ENCODE peak calls at places on chromosomes 11 and 22, in five cellular contexts. One of them, this sample, is unnamed.

GRCh38 chr11:9265211-9266131 is at the start of gene DENND5A:
- DNase-seq in breast epithelium: peak; percentile 69
- DNase-seq in EH: peak; percentile 92
- DNase-seq in CD8-positive, alpha-beta T cell: peak; percentile 58
- DNase-seq in stimulated activated CD4-positive, alpha-beta T cell treated with anti-CD3 and anti-CD28 coated beads, Interleukin-12 subunit alpha, Interleukin-12 subunit beta, amount 100 ng/mL, for 4 hours: peak; percentile 55
- DNase-seq in this sample: peak; percentile 93

GRCh38 chr11:76096552-76096951 is 109.8 kb downstream of the WNT11 start:
- DNase-seq in breast epithelium: peak; percentile 19
- DNase-seq in EH: peak; percentile 47
- DNase-seq in CD8-positive, alpha-beta T cell: no peak
- DNase-seq in stimulated activated CD4-positive, alpha-beta T cell treated with anti-CD3 and anti-CD28 coated beads, Interleukin-12 subunit alpha, Interleukin-12 subunit beta, amount 100 ng/mL, for 4 hours: no peak
- DNase-seq in this sample: no peak

GRCh38 chr11:132716037-132716436 is 816.3 kb downstream of the OPCML start:
- DNase-seq in breast epithelium: no peak
- DNase-seq in EH: no peak
- DNase-seq in CD8-positive, alpha-beta T cell: no peak
- DNase-seq in stimulated activated CD4-positive, alpha-beta T cell treated with anti-CD3 and anti-CD28 coated beads, Interleukin-12 subunit alpha, Interleukin-12 subunit beta, amount 100 ng/mL, for 4 hours: no peak
- DNase-seq in this sample: no peak

GRCh38 chr11:28606930-28607329 is 498.7 kb downstream of the METTL15 start:
- DNase-seq in breast epithelium: no peak
- DNase-seq in EH: peak; percentile 31
- DNase-seq in CD8-positive, alpha-beta T cell: no peak
- DNase-seq in stimulated activated CD4-positive, alpha-beta T cell treated with anti-CD3 and anti-CD28 coated beads, Interleukin-12 subunit alpha, Interleukin-12 subunit beta, amount 100 ng/mL, for 4 hours: no peak
- DNase-seq in this sample: no peak

GRCh38 chr11:129144256-129144655 is 47.9 kb downstream of the ARHGAP32 start:
- DNase-seq in breast epithelium: no peak
- DNase-seq in EH: no peak
- DNase-seq in CD8-positive, alpha-beta T cell: no peak
- DNase-seq in stimulated activated CD4-positive, alpha-beta T cell treated with anti-CD3 and anti-CD28 coated beads, Interleukin-12 subunit alpha, Interleukin-12 subunit beta, amount 100 ng/mL, for 4 hours: no peak
- DNase-seq in this sample: no peak

GRCh38 chr22:39232806-39233735 is 11.7 kb downstream of the PDGFB start:
- DNase-seq in breast epithelium: no peak
- DNase-seq in EH: no peak
- DNase-seq in CD8-positive, alpha-beta T cell: no peak
- DNase-seq in stimulated activated CD4-positive, alpha-beta T cell treated with anti-CD3 and anti-CD28 coated beads, Interleukin-12 subunit alpha, Interleukin-12 subunit beta, amount 100 ng/mL, for 4 hours: no peak
- DNase-seq in this sample: no peak

GRCh38 chr11:134332782-134333181 is 994 bp downstream of the GLB1L2 start:
- DNase-seq in breast epithelium: no peak
- DNase-seq in EH: no peak
- DNase-seq in CD8-positive, alpha-beta T cell: no peak
- DNase-seq in stimulated activated CD4-positive, alpha-beta T cell treated with anti-CD3 and anti-CD28 coated beads, Interleukin-12 subunit alpha, Interleukin-12 subunit beta, amount 100 ng/mL, for 4 hours: no peak
- DNase-seq in this sample: no peak

GRCh38 chr11:36375348-36376314 is 79.5 kb downstream of the PRR5L start:
- DNase-seq in breast epithelium: no peak
- DNase-seq in EH: no peak
- DNase-seq in CD8-positive, alpha-beta T cell: no peak
- DNase-seq in stimulated activated CD4-positive, alpha-beta T cell treated with anti-CD3 and anti-CD28 coated beads, Interleukin-12 subunit alpha, Interleukin-12 subunit beta, amount 100 ng/mL, for 4 hours: no peak
- DNase-seq in this sample: no peak

GRCh38 chr22:49582171-49582570 is 245.5 kb downstream of the BRD1 start:
- DNase-seq in breast epithelium: no peak
- DNase-seq in EH: no peak
- DNase-seq in CD8-positive, alpha-beta T cell: no peak
- DNase-seq in stimulated activated CD4-positive, alpha-beta T cell treated with anti-CD3 and anti-CD28 coated beads, Interleukin-12 subunit alpha, Interleukin-12 subunit beta, amount 100 ng/mL, for 4 hours: no peak
- DNase-seq in this sample: peak; percentile 62

GRCh38 chr11:17907046-17907445 is 105.8 kb downstream of the SERGEF start:
- DNase-seq in breast epithelium: no peak
- DNase-seq in EH: no peak
- DNase-seq in CD8-positive, alpha-beta T cell: no peak
- DNase-seq in stimulated activated CD4-positive, alpha-beta T cell treated with anti-CD3 and anti-CD28 coated beads, Interleukin-12 subunit alpha, Interleukin-12 subunit beta, amount 100 ng/mL, for 4 hours: no peak
- DNase-seq in this sample: no peak

GRCh38 chr22:42801537-42802165 is 55.4 kb downstream of the ARFGAP3 start:
- DNase-seq in breast epithelium: no peak
- DNase-seq in EH: no peak
- DNase-seq in CD8-positive, alpha-beta T cell: no peak
- DNase-seq in stimulated activated CD4-positive, alpha-beta T cell treated with anti-CD3 and anti-CD28 coated beads, Interleukin-12 subunit alpha, Interleukin-12 subunit beta, amount 100 ng/mL, for 4 hours: no peak
- DNase-seq in this sample: no peak

This sample was measured in osteocyte.